ENCODE peak calls at places on chromosomes 2 and 18, in seven cellular contexts. One of them, this sample, is unnamed.

GRCh38 chr2:45177870-45178269 is 168.6 kb upstream of the SIX2 start:
- DNase-seq in HT-29: no peak
- DNase-seq in HEK293T: no peak
- DNase-seq in fibroblast of mammary gland: peak; percentile 100
- DNase-seq in coronary artery: no peak
- DNase-seq in stromal cell of bone marrow: peak; percentile 98
- DNase-seq in left ventricle myocardium superior: no peak
- DNase-seq in this sample: no peak

GRCh38 chr2:42969231-42970150 is 177.1 kb upstream of the HAAO start:
- DNase-seq in HT-29: no peak
- DNase-seq in HEK293T: no peak
- DNase-seq in fibroblast of mammary gland: peak; percentile 99
- DNase-seq in coronary artery: no peak
- DNase-seq in stromal cell of bone marrow: peak; percentile 95
- DNase-seq in left ventricle myocardium superior: no peak
- DNase-seq in this sample: no peak

GRCh38 chr18:78911751-78912283 is 67.8 kb upstream of the SALL3 start:
- DNase-seq in HT-29: no peak
- DNase-seq in HEK293T: no peak
- DNase-seq in fibroblast of mammary gland: no peak
- DNase-seq in coronary artery: peak; percentile 70
- DNase-seq in stromal cell of bone marrow: no peak
- DNase-seq in left ventricle myocardium superior: no peak
- DNase-seq in this sample: no peak

GRCh38 chr2:8508766-8509165 is 173.1 kb upstream of the ID2 start:
- DNase-seq in HT-29: no peak
- DNase-seq in HEK293T: no peak
- DNase-seq in fibroblast of mammary gland: no peak
- DNase-seq in coronary artery: no peak
- DNase-seq in stromal cell of bone marrow: no peak
- DNase-seq in left ventricle myocardium superior: no peak
- DNase-seq in this sample: no peak

GRCh38 chr2:141133883-141134282 is 996.9 kb downstream of the LRP1B start:
- DNase-seq in HT-29: no peak
- DNase-seq in HEK293T: no peak
- DNase-seq in fibroblast of mammary gland: no peak
- DNase-seq in coronary artery: no peak
- DNase-seq in stromal cell of bone marrow: no peak
- DNase-seq in left ventricle myocardium superior: no peak
- DNase-seq in this sample: peak; percentile 12

GRCh38 chr2:95275601-95276243 is 1.5 kb downstream of the PROM2 start:
- DNase-seq in HT-29: peak; percentile 35
- DNase-seq in HEK293T: no peak
- DNase-seq in fibroblast of mammary gland: no peak
- DNase-seq in coronary artery: no peak
- DNase-seq in stromal cell of bone marrow: no peak
- DNase-seq in left ventricle myocardium superior: no peak
- DNase-seq in this sample: peak; percentile 78

GRCh38 chr2:29187926-29188325 is 72.7 kb downstream of the CLIP4 start:
- DNase-seq in HT-29: peak; percentile 29
- DNase-seq in HEK293T: no peak
- DNase-seq in fibroblast of mammary gland: peak; percentile 56
- DNase-seq in coronary artery: no peak
- DNase-seq in stromal cell of bone marrow: peak; percentile 8
- DNase-seq in left ventricle myocardium superior: no peak
- DNase-seq in this sample: no peak

GRCh38 chr2:237501892-237502513 is 15.0 kb downstream of the MLPH start:
- DNase-seq in HT-29: no peak
- DNase-seq in HEK293T: no peak
- DNase-seq in fibroblast of mammary gland: peak; percentile 56
- DNase-seq in coronary artery: no peak
- DNase-seq in stromal cell of bone marrow: no peak
- DNase-seq in left ventricle myocardium superior: no peak
- DNase-seq in this sample: no peak

GRCh38 chr2:162989507-162989906 is 150.9 kb upstream of the KCNH7 start:
- DNase-seq in HT-29: peak; percentile 34
- DNase-seq in HEK293T: peak; percentile 9
- DNase-seq in fibroblast of mammary gland: no peak
- DNase-seq in coronary artery: no peak
- DNase-seq in stromal cell of bone marrow: no peak
- DNase-seq in left ventricle myocardium superior: no peak
- DNase-seq in this sample: no peak

GRCh38 chr2:238270606-238271005 is 17.8 kb downstream of the PER2 start:
- DNase-seq in HT-29: no peak
- DNase-seq in HEK293T: no peak
- DNase-seq in fibroblast of mammary gland: no peak
- DNase-seq in coronary artery: no peak
- DNase-seq in stromal cell of bone marrow: no peak
- DNase-seq in left ventricle myocardium superior: no peak
- DNase-seq in this sample: peak; percentile 58

GRCh38 chr2:193584522-193584938 is 1389.8 kb upstream of the TMEFF2 start:
- DNase-seq in HT-29: peak; percentile 23
- DNase-seq in HEK293T: peak; percentile 42
- DNase-seq in fibroblast of mammary gland: peak; percentile 48
- DNase-seq in coronary artery: no peak
- DNase-seq in stromal cell of bone marrow: peak; percentile 12
- DNase-seq in left ventricle myocardium superior: no peak
- DNase-seq in this sample: no peak

GRCh38 chr2:135773917-135774316 is 32.3 kb downstream of the UBXN4 start:
- DNase-seq in HT-29: no peak
- DNase-seq in HEK293T: no peak
- DNase-seq in fibroblast of mammary gland: peak; percentile 25
- DNase-seq in coronary artery: no peak
- DNase-seq in stromal cell of bone marrow: no peak
- DNase-seq in left ventricle myocardium superior: no peak
- DNase-seq in this sample: no peak

GRCh38 chr2:127174176-127174575 is 45.9 kb downstream of the CYP27C1 start:
- DNase-seq in HT-29: peak; percentile 44
- DNase-seq in HEK293T: peak; percentile 43
- DNase-seq in fibroblast of mammary gland: peak; percentile 66
- DNase-seq in coronary artery: peak; percentile 57
- DNase-seq in stromal cell of bone marrow: no peak
- DNase-seq in left ventricle myocardium superior: no peak
- DNase-seq in this sample: no peak

This sample was measured in kidney.